ENCODE peak calls at places on chromosomes 4 and X, in five cellular contexts. One of them, this sample, is unnamed.

GRCh38 chr4:16056681-16057400 is 27.0 kb downstream of the PROM1 start:
- DNase-seq in astrocyte of the spinal cord: no peak
- DNase-seq in amygdala: no peak
- DNase-seq in tibial nerve: no peak
- DNase-seq in activated naive CD4-positive, alpha-beta T cell treated with Interleukin-2 at 50 U/mL for 16 hours: no peak
- DNase-seq in this sample: no peak

GRCh38 chrX:138917781-138918180 is 206.3 kb upstream of the FGF13 start:
- DNase-seq in astrocyte of the spinal cord: peak; percentile 42
- DNase-seq in amygdala: no peak
- DNase-seq in tibial nerve: no peak
- DNase-seq in activated naive CD4-positive, alpha-beta T cell treated with Interleukin-2 at 50 U/mL for 16 hours: no peak
- DNase-seq in this sample: no peak

GRCh38 chr4:181566490-181566889 is 676.7 kb upstream of the TENM3 start:
- DNase-seq in astrocyte of the spinal cord: peak; percentile 80
- DNase-seq in amygdala: no peak
- DNase-seq in tibial nerve: no peak
- DNase-seq in activated naive CD4-positive, alpha-beta T cell treated with Interleukin-2 at 50 U/mL for 16 hours: no peak
- DNase-seq in this sample: no peak

GRCh38 chr4:143019351-143019750 is 165.4 kb upstream of the USP38 start:
- DNase-seq in astrocyte of the spinal cord: no peak
- DNase-seq in amygdala: no peak
- DNase-seq in tibial nerve: no peak
- DNase-seq in activated naive CD4-positive, alpha-beta T cell treated with Interleukin-2 at 50 U/mL for 16 hours: no peak
- DNase-seq in this sample: no peak

GRCh38 chr4:140351778-140352177 is 21.7 kb upstream of the SCOC start:
- DNase-seq in astrocyte of the spinal cord: no peak
- DNase-seq in amygdala: no peak
- DNase-seq in tibial nerve: no peak
- DNase-seq in activated naive CD4-positive, alpha-beta T cell treated with Interleukin-2 at 50 U/mL for 16 hours: no peak
- DNase-seq in this sample: no peak

GRCh38 chrX:134547047-134547679 is 87.2 kb downstream of the HPRT1 start:
- DNase-seq in astrocyte of the spinal cord: peak; percentile 24
- DNase-seq in amygdala: no peak
- DNase-seq in tibial nerve: no peak
- DNase-seq in activated naive CD4-positive, alpha-beta T cell treated with Interleukin-2 at 50 U/mL for 16 hours: no peak
- DNase-seq in this sample: no peak

GRCh38 chr4:128565565-128566186 is 243.8 kb upstream of the JADE1 start:
- DNase-seq in astrocyte of the spinal cord: no peak
- DNase-seq in amygdala: no peak
- DNase-seq in tibial nerve: no peak
- DNase-seq in activated naive CD4-positive, alpha-beta T cell treated with Interleukin-2 at 50 U/mL for 16 hours: no peak
- DNase-seq in this sample: peak; percentile 55

GRCh38 chr4:185774815-185775684 is 36.9 kb downstream of the SORBS2 start:
- DNase-seq in astrocyte of the spinal cord: peak; percentile 96
- DNase-seq in amygdala: no peak
- DNase-seq in tibial nerve: no peak
- DNase-seq in activated naive CD4-positive, alpha-beta T cell treated with Interleukin-2 at 50 U/mL for 16 hours: no peak
- DNase-seq in this sample: peak; percentile 87

GRCh38 chr4:130468340-130468739 is 1372.4 kb downstream of the C4orf33 start:
- DNase-seq in astrocyte of the spinal cord: no peak
- DNase-seq in amygdala: no peak
- DNase-seq in tibial nerve: no peak
- DNase-seq in activated naive CD4-positive, alpha-beta T cell treated with Interleukin-2 at 50 U/mL for 16 hours: no peak
- DNase-seq in this sample: no peak

GRCh38 chrX:56248492-56248891 is 16.3 kb downstream of the KLF8 start:
- DNase-seq in astrocyte of the spinal cord: peak; percentile 33
- DNase-seq in amygdala: no peak
- DNase-seq in tibial nerve: peak; percentile 24
- DNase-seq in activated naive CD4-positive, alpha-beta T cell treated with Interleukin-2 at 50 U/mL for 16 hours: peak; percentile 57
- DNase-seq in this sample: no peak

GRCh38 chr4:1767770-1768366 is 25.2 kb upstream of the FGFR3 start:
- DNase-seq in astrocyte of the spinal cord: peak; percentile 22
- DNase-seq in amygdala: no peak
- DNase-seq in tibial nerve: no peak
- DNase-seq in activated naive CD4-positive, alpha-beta T cell treated with Interleukin-2 at 50 U/mL for 16 hours: peak; percentile 34
- DNase-seq in this sample: no peak

GRCh38 chr4:183638436-183638835 is 20.5 kb downstream of the RWDD4 start:
- DNase-seq in astrocyte of the spinal cord: peak; percentile 22
- DNase-seq in amygdala: no peak
- DNase-seq in tibial nerve: no peak
- DNase-seq in activated naive CD4-positive, alpha-beta T cell treated with Interleukin-2 at 50 U/mL for 16 hours: no peak
- DNase-seq in this sample: no peak

GRCh38 chr4:76420901-76421581 is at the start of gene CCDC158:
- DNase-seq in astrocyte of the spinal cord: no peak
- DNase-seq in amygdala: no peak
- DNase-seq in tibial nerve: no peak
- DNase-seq in activated naive CD4-positive, alpha-beta T cell treated with Interleukin-2 at 50 U/mL for 16 hours: no peak
- DNase-seq in this sample: no peak

GRCh38 chr4:140423106-140423505 is 4.3 kb downstream of the CLGN start:
- DNase-seq in astrocyte of the spinal cord: peak; percentile 19
- DNase-seq in amygdala: no peak
- DNase-seq in tibial nerve: no peak
- DNase-seq in activated naive CD4-positive, alpha-beta T cell treated with Interleukin-2 at 50 U/mL for 16 hours: no peak
- DNase-seq in this sample: no peak

GRCh38 chrX:94252204-94252603 is 578.2 kb downstream of the FAM133A start:
- DNase-seq in astrocyte of the spinal cord: no peak
- DNase-seq in amygdala: no peak
- DNase-seq in tibial nerve: no peak
- DNase-seq in activated naive CD4-positive, alpha-beta T cell treated with Interleukin-2 at 50 U/mL for 16 hours: no peak
- DNase-seq in this sample: no peak

GRCh38 chr4:76540496-76540895 is 105.5 kb downstream of the SHROOM3 start:
- DNase-seq in astrocyte of the spinal cord: peak; percentile 27
- DNase-seq in amygdala: no peak
- DNase-seq in tibial nerve: no peak
- DNase-seq in activated naive CD4-positive, alpha-beta T cell treated with Interleukin-2 at 50 U/mL for 16 hours: no peak
- DNase-seq in this sample: no peak

GRCh38 chrX:25807022-25807421 is 331.1 kb upstream of the MAGEB18 start:
- DNase-seq in astrocyte of the spinal cord: no peak
- DNase-seq in amygdala: no peak
- DNase-seq in tibial nerve: no peak
- DNase-seq in activated naive CD4-positive, alpha-beta T cell treated with Interleukin-2 at 50 U/mL for 16 hours: no peak
- DNase-seq in this sample: no peak

GRCh38 chr4:15250021-15250441 is 177.8 kb upstream of the C1QTNF7 start:
- DNase-seq in astrocyte of the spinal cord: peak; percentile 34
- DNase-seq in amygdala: no peak
- DNase-seq in tibial nerve: no peak
- DNase-seq in activated naive CD4-positive, alpha-beta T cell treated with Interleukin-2 at 50 U/mL for 16 hours: no peak
- DNase-seq in this sample: no peak

GRCh38 chr4:16745009-16745408 is 153.4 kb downstream of the LDB2 start:
- DNase-seq in astrocyte of the spinal cord: peak; percentile 74
- DNase-seq in amygdala: no peak
- DNase-seq in tibial nerve: peak; percentile 19
- DNase-seq in activated naive CD4-positive, alpha-beta T cell treated with Interleukin-2 at 50 U/mL for 16 hours: no peak
- DNase-seq in this sample: no peak

GRCh38 chr4:86558258-86558657 is 35.9 kb upstream of the PTPN13 start:
- DNase-seq in astrocyte of the spinal cord: no peak
- DNase-seq in amygdala: no peak
- DNase-seq in tibial nerve: no peak
- DNase-seq in activated naive CD4-positive, alpha-beta T cell treated with Interleukin-2 at 50 U/mL for 16 hours: no peak
- DNase-seq in this sample: no peak

GRCh38 chrX:16869393-16870094 is 618 bp downstream of the RBBP7 start:
- DNase-seq in astrocyte of the spinal cord: peak; percentile 5
- DNase-seq in amygdala: no peak
- DNase-seq in tibial nerve: no peak
- DNase-seq in activated naive CD4-positive, alpha-beta T cell treated with Interleukin-2 at 50 U/mL for 16 hours: peak; percentile 56
- DNase-seq in this sample: peak; percentile 13

GRCh38 chrX:133094098-133094731 is 2.7 kb downstream of the USP26 start:
- DNase-seq in astrocyte of the spinal cord: no peak
- DNase-seq in amygdala: no peak
- DNase-seq in tibial nerve: no peak
- DNase-seq in activated naive CD4-positive, alpha-beta T cell treated with Interleukin-2 at 50 U/mL for 16 hours: no peak
- DNase-seq in this sample: no peak

GRCh38 chr4:113336556-113336955 is 287.1 kb downstream of the ANK2 start:
- DNase-seq in astrocyte of the spinal cord: no peak
- DNase-seq in amygdala: no peak
- DNase-seq in tibial nerve: no peak
- DNase-seq in activated naive CD4-positive, alpha-beta T cell treated with Interleukin-2 at 50 U/mL for 16 hours: no peak
- DNase-seq in this sample: no peak

GRCh38 chrX:21838937-21839333 is 482 bp upstream of the MBTPS2 start:
- DNase-seq in astrocyte of the spinal cord: no peak
- DNase-seq in amygdala: no peak
- DNase-seq in tibial nerve: no peak
- DNase-seq in activated naive CD4-positive, alpha-beta T cell treated with Interleukin-2 at 50 U/mL for 16 hours: no peak
- DNase-seq in this sample: no peak

GRCh38 chr4:78121338-78121904 is 64.3 kb downstream of the FRAS1 start:
- DNase-seq in astrocyte of the spinal cord: no peak
- DNase-seq in amygdala: no peak
- DNase-seq in tibial nerve: no peak
- DNase-seq in activated naive CD4-positive, alpha-beta T cell treated with Interleukin-2 at 50 U/mL for 16 hours: no peak
- DNase-seq in this sample: no peak

GRCh38 chrX:129678881-129679195 is 24.1 kb upstream of the APLN start:
- DNase-seq in astrocyte of the spinal cord: no peak
- DNase-seq in amygdala: no peak
- DNase-seq in tibial nerve: no peak
- DNase-seq in activated naive CD4-positive, alpha-beta T cell treated with Interleukin-2 at 50 U/mL for 16 hours: no peak
- DNase-seq in this sample: no peak

GRCh38 chr4:84582988-84583870 is at the start of gene CDS1:
- DNase-seq in astrocyte of the spinal cord: no peak
- DNase-seq in amygdala: no peak
- DNase-seq in tibial nerve: no peak
- DNase-seq in activated naive CD4-positive, alpha-beta T cell treated with Interleukin-2 at 50 U/mL for 16 hours: peak; percentile 4
- DNase-seq in this sample: peak; percentile 33

GRCh38 chr4:174314274-174314673 is 30.6 kb downstream of the CEP44 start:
- DNase-seq in astrocyte of the spinal cord: no peak
- DNase-seq in amygdala: no peak
- DNase-seq in tibial nerve: no peak
- DNase-seq in activated naive CD4-positive, alpha-beta T cell treated with Interleukin-2 at 50 U/mL for 16 hours: no peak
- DNase-seq in this sample: no peak

GRCh38 chrX:114344756-114345155 is 239.1 kb upstream of the HTR2C start:
- DNase-seq in astrocyte of the spinal cord: peak; percentile 35
- DNase-seq in amygdala: no peak
- DNase-seq in tibial nerve: no peak
- DNase-seq in activated naive CD4-positive, alpha-beta T cell treated with Interleukin-2 at 50 U/mL for 16 hours: no peak
- DNase-seq in this sample: no peak

GRCh38 chrX:16827225-16827624 is 41.0 kb downstream of the TXLNG start:
- DNase-seq in astrocyte of the spinal cord: peak; percentile 46
- DNase-seq in amygdala: no peak
- DNase-seq in tibial nerve: no peak
- DNase-seq in activated naive CD4-positive, alpha-beta T cell treated with Interleukin-2 at 50 U/mL for 16 hours: no peak
- DNase-seq in this sample: no peak

GRCh38 chr4:101862595-101862994 is 72.1 kb downstream of the BANK1 start:
- DNase-seq in astrocyte of the spinal cord: no peak
- DNase-seq in amygdala: no peak
- DNase-seq in tibial nerve: no peak
- DNase-seq in activated naive CD4-positive, alpha-beta T cell treated with Interleukin-2 at 50 U/mL for 16 hours: no peak
- DNase-seq in this sample: no peak

GRCh38 chr4:127988638-127989037 is 23.4 kb downstream of the ABHD18 start:
- DNase-seq in astrocyte of the spinal cord: no peak
- DNase-seq in amygdala: no peak
- DNase-seq in tibial nerve: no peak
- DNase-seq in activated naive CD4-positive, alpha-beta T cell treated with Interleukin-2 at 50 U/mL for 16 hours: no peak
- DNase-seq in this sample: no peak

GRCh38 chrX:21865436-21865835 is 9.6 kb downstream of the YY2 start:
- DNase-seq in astrocyte of the spinal cord: no peak
- DNase-seq in amygdala: no peak
- DNase-seq in tibial nerve: no peak
- DNase-seq in activated naive CD4-positive, alpha-beta T cell treated with Interleukin-2 at 50 U/mL for 16 hours: no peak
- DNase-seq in this sample: no peak

This sample was measured in SJSA1.